ENCODE peak calls at places on chromosomes 12 and 14, in four cellular contexts. N is HCT116, X is GM23338, O is PC-3. M is an unnamed sample. For H4K20me1, the result is how much of the 10 kb centered on the place peaks cover.

GRCh38 chr14:79735121-79735520 is 476.2 kb downstream of the DIO2 start:
- DNase-seq in O (no peak), N (no peak), X (no peak), M (no peak)

GRCh38 chr12:851913-852312 is 97.6 kb downstream of the RAD52 start:
- DNase-seq in X (no peak), O (peak), N (no peak), M (peak)

GRCh38 chr12:67286257-67286656 is 17.1 kb downstream of the CAND1 start:
- DNase-seq in X (no peak), N (no peak), O (no peak), M (no peak)

GRCh38 chr12:10186299-10186698 is 7.5 kb downstream of the TMEM52B start:
- DNase-seq in O (no peak), X (no peak), N (no peak), M (no peak)

GRCh38 chr12:31989987-31990386 is 30.8 kb downstream of the RESF1 start:
- DNase-seq in X (no peak), N (no peak), O (no peak), M (peak)

GRCh38 chr12:122729583-122730214 is 945 bp downstream of the HCAR1 start:
- DNase-seq in O (no peak), N (no peak), X (no peak), M (no peak)

GRCh38 chr12:121295123-121295745 is 1.3 kb downstream of the CAMKK2 start:
- DNase-seq in N (no peak), O (peak), X (peak), M (peak)

GRCh38 chr12:43117226-43117930 is 434.6 kb downstream of the ADAMTS20 start:
- DNase-seq in N (no peak), X (no peak), O (no peak), M (no peak)

GRCh38 chr12:122026706-122027328 is 5.1 kb downstream of the BCL7A start:
- DNase-seq in N (no peak), O (no peak), X (peak), M (no peak)

GRCh38 chr12:95231190-95231589 is 13.6 kb downstream of the VEZT start:
- DNase-seq in N (no peak), O (peak), X (no peak), M (peak)

GRCh38 chr14:72651715-72652114 is 242.2 kb downstream of the DPF3 start:
- DNase-seq in X (no peak), O (no peak), N (no peak), M (no peak)

GRCh38 chr12:131273291-131273845 is 319.7 kb downstream of the ADGRD1 start:
- DNase-seq in O (no peak), X (no peak), N (no peak), M (no peak)

GRCh38 chr12:120259418-120260202 is 5.9 kb downstream of the PXN start:
- DNase-seq in O (no peak), X (no peak), N (no peak), M (no peak)

GRCh38 chr14:68780358-68781160 is 12.3 kb downstream of the ZFP36L1 start:
- DNase-seq in X (no peak), N (no peak), O (peak), M (peak)

GRCh38 chr12:71691504-71692129 is 5.7 kb downstream of the TMEM19 start:
- DNase-seq in X (no peak), O (no peak), N (no peak), M (no peak)

GRCh38 chr12:1918875-1919236 is 404 bp upstream of the CACNA2D4 start:
- DNase-seq in O (no peak), X (no peak), N (no peak), M (no peak)

GRCh38 chr12:107207931-107208515 is 114.7 kb upstream of the CRY1 start:
- DNase-seq in O (no peak), X (no peak), N (no peak), M (no peak)

GRCh38 chr14:104477804-104478375 is 101.7 kb upstream of the C14orf180 start:
- DNase-seq in X (no peak), O (no peak), N (no peak), M (no peak)

GRCh38 chr12:117028254-117028653 is 71.0 kb downstream of the TESC start:
- DNase-seq in X (no peak), O (no peak), N (no peak), M (no peak)

GRCh38 chr12:16347391-16348298 is at the start of gene MGST1:
- DNase-seq in X (peak), N (peak), O (peak), M (peak)

GRCh38 chr12:45329238-45329637 is 113.3 kb downstream of the ANO6 start:
- DNase-seq in N (no peak), O (no peak), X (no peak), M (no peak)

GRCh38 chr14:85483037-85483436 is 46.9 kb upstream of the FLRT2 start:
- DNase-seq in O (no peak), X (no peak), N (no peak), M (no peak)

GRCh38 chr14:73467377-73467776 is 9.0 kb upstream of the NUMB start:
- DNase-seq in O (no peak), X (no peak), N (no peak), M (no peak)

GRCh38 chr12:131097247-131098177 is 143.8 kb downstream of the ADGRD1 start:
- DNase-seq in N (no peak), O (no peak), X (no peak), M (no peak)

GRCh38 chr14:98903371-98903770 is 368.6 kb downstream of the BCL11B start:
- DNase-seq in N (no peak), O (no peak), X (no peak), M (no peak)

GRCh38 chr14:104794099-104794498 is 1.4 kb downstream of the AKT1 start:
- DNase-seq in O (peak), X (no peak), N (no peak), M (peak)

GRCh38 chr14:35001624-35002023 is 18.8 kb downstream of the SRP54 start:
- DNase-seq in O (no peak), N (no peak), X (no peak), M (no peak)

GRCh38 chr12:104567832-104568490 is 111.2 kb downstream of the CHST11 start:
- DNase-seq in N (no peak), X (no peak), O (no peak), M (no peak)
- H3K4me2 ChIP-seq in N (no peak), X (no peak), O (no peak), M (no peak)

DNA sequence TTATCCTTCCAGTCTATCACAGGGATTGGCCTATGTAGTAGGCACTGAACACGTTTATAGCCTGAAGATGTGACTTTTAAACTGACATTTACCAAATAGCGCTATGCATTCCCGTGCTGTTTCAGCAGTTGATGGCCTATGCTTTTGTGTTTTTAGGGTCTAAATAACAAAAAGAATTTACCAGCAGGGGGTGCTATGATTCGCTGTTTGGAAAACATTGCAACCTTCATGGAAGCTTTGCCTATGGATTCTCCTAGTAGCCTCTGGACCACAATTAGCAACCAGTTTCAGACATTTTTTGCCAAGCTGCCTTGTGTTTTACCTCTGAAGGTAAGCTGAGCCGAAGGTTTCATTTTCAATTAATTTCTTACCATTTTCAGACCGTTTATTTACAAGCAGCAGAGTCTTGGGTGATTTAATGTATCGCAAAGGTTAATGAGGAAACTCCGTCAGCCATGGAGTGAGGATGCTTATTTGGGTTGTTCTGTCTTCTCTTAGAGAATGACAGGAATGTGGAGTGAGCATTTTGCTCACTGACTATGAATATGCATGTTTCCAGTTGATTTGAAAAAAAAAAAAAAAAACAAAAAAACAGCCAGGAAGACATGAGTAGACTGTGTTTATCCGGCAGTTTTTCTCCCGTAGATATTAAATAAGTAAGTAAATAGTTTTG is 133.1 kb downstream of the PRIMA1 start:
- DNase-seq in N (peak), O (peak), X (peak), M (peak)
- H4K20me1 ChIP-seq in N (under half), O (under half), X (under half), M (under half)

DNA sequence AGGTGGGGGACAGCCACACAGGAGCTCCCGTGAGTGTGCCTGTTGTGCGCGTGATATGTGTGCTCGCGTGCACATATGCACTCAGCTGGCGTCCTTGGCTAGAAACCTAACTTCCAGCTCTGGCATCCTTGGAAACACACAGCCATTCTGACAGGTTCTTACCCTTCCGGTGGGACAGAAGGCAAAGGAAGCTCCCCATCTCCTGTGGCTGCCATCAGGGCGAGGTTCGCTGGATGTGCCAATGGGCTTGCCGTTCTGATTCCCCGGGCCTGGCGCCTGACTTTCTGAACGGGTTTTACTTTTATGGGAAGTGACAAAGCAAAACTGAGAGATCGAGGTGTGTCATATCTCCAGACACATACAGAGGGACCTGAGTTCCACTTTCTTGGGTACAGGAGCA is 124.7 kb downstream of the PAPOLA start:
- DNase-seq in N (no peak), X (no peak), O (peak), M (no peak)
- TF ChIP-seq EZH2phosphoT487 in N (no peak), X (no peak), O (no peak), M (no peak)

GRCh38 chr12:4978737-4979136 is 64.9 kb upstream of the KCNA5 start:
- DNase-seq in X (no peak), N (no peak), O (peak), M (no peak)
- H3K4me2 ChIP-seq in X (no peak), N (no peak), O (no peak), M (no peak)